ENCODE peak calls at places on chromosome 13, in seven cellular contexts. P, O, L, B, W, C and N are unnamed samples.

GRCh38 chr13:39326471-39326870 is 276.5 kb downstream of the LHFPL6 start:
- DNase-seq in P (no peak), O (no peak), L (no peak), B (no peak), W (no peak), C (no peak), N (no peak)

GRCh38 chr13:40595693-40596092 is 70.7 kb downstream of the FOXO1 start:
- DNase-seq in P (no peak), O (no peak), L (no peak), B (no peak), W (no peak), C (no peak), N (no peak)

GRCh38 chr13:29849071-29849541 is 1.3 kb downstream of the UBL3 start:
- DNase-seq in P (peak; percentile 69), O (no peak), L (no peak), B (no peak), W (no peak), C (peak; percentile 20), N (peak; percentile 31)

GRCh38 chr13:97658556-97658955 is 224.6 kb downstream of the RAP2A start:
- DNase-seq in P (no peak), O (no peak), L (no peak), B (no peak), W (no peak), C (no peak), N (no peak)

GRCh38 chr13:33932765-33933406 is 114.9 kb downstream of the RFC3 start:
- DNase-seq in P (no peak), O (no peak), L (no peak), B (no peak), W (no peak), C (no peak), N (no peak)

GRCh38 chr13:45512148-45512498 is 47.4 kb downstream of the COG3 start:
- DNase-seq in P (no peak), O (no peak), L (no peak), B (no peak), W (no peak), C (no peak), N (no peak)

GRCh38 chr13:110070046-110070445 is 236.9 kb downstream of the COL4A1 start:
- DNase-seq in P (no peak), O (no peak), L (no peak), B (no peak), W (no peak), C (peak; percentile 13), N (no peak)

GRCh38 chr13:39616087-39616694 is 13.2 kb upstream of the LHFPL6 start:
- DNase-seq in P (peak; percentile 62), O (no peak), L (no peak), B (peak; percentile 51), W (no peak), C (peak; percentile 90), N (peak; percentile 31)

GRCh38 chr13:101624981-101625380 is 172.5 kb downstream of the ITGBL1 start:
- DNase-seq in P (no peak), O (no peak), L (no peak), B (no peak), W (no peak), C (no peak), N (no peak)

GRCh38 chr13:60112771-60113170 is 51.0 kb downstream of the DIAPH3 start:
- DNase-seq in P (no peak), O (no peak), L (no peak), B (no peak), W (no peak), C (no peak), N (no peak)

GRCh38 chr13:107847406-107847805 is 367.9 kb downstream of the LIG4 start:
- DNase-seq in P (no peak), O (no peak), L (no peak), B (no peak), W (no peak), C (peak; percentile 60), N (no peak)

GRCh38 chr13:35690546-35690945 is 214.1 kb upstream of the MAB21L1 start:
- DNase-seq in P (no peak), O (no peak), L (no peak), B (no peak), W (no peak), C (no peak), N (no peak)

GRCh38 chr13:111626371-111627305 is 306.2 kb downstream of the TEX29 start:
- DNase-seq in P (no peak), O (no peak), L (no peak), B (no peak), W (no peak), C (no peak), N (no peak)

GRCh38 chr13:39037410-39037879 is 444 bp downstream of the PROSER1 start:
- DNase-seq in P (no peak), O (no peak), L (no peak), B (no peak), W (no peak), C (no peak), N (no peak)

GRCh38 chr13:47114030-47114429 is 217.2 kb upstream of the HTR2A start:
- DNase-seq in P (no peak), O (no peak), L (no peak), B (no peak), W (no peak), C (no peak), N (no peak)

GRCh38 chr13:95641961-95642621 is 2.4 kb downstream of the DZIP1 start:
- DNase-seq in P (no peak), O (peak; percentile 54), L (no peak), B (no peak), W (no peak), C (peak; percentile 87), N (peak; percentile 41)

GRCh38 chr13:110044521-110045200 is 258.3 kb upstream of the IRS2 start:
- DNase-seq in P (no peak), O (no peak), L (no peak), B (no peak), W (no peak), C (peak; percentile 44), N (no peak)

GRCh38 chr13:70568571-70568970 is 460.3 kb upstream of the KLHL1 start:
- DNase-seq in P (peak; percentile 32), O (no peak), L (no peak), B (peak; percentile 6), W (peak; percentile 27), C (peak; percentile 63), N (no peak)

GRCh38 chr13:23799945-23800344 is 89.3 kb downstream of the MIPEP start:
- DNase-seq in P (no peak), O (no peak), L (no peak), B (no peak), W (no peak), C (no peak), N (no peak)
- H3K27ac ChIP-seq in P (no peak overlapping the region), O (no peak overlapping the region), L (no peak overlapping the region), B (no peak overlapping the region), W (no peak overlapping the region), C (no peak overlapping the region), N (peak overlapping the region; percentile 39)

GRCh38 chr13:44211286-44211685 is 162.3 kb upstream of the SERP2 start:
- DNase-seq in P (no peak), O (no peak), L (no peak), B (no peak), W (no peak), C (no peak), N (no peak)
- TF ChIP-seq POLR2AphosphoS5 in P (no peak), O (no peak), L (no peak), B (no peak), W (no peak), C (no peak), N (peak; percentile 28)

DNA sequence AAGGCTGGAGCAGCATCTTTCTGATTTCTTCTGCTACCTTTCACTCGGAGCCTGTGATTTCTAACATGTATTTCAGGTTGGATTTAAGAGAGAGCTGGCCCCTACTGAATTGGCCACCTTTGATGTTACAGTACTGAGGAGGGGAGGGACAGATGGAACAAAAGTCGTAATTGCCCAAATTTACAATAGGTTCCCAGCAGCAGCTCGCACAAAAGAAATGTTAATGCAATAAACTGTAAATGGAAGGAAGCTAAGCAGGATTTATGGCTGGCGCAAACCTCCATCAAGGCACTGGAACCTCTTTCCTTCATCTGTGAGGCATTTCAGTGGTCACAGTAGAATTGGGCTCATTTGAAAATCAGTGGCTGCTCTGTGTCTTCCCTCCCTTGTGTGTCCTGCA is 192.5 kb downstream of the TM9SF2 start:
- DNase-seq in P (no peak), O (no peak), L (no peak), B (no peak), W (no peak), C (no peak), N (no peak)
- H3K27ac ChIP-seq in P (no peak overlapping the region), O (no peak overlapping the region), L (no peak overlapping the region), B (no peak overlapping the region), W (no peak overlapping the region), C (peak overlapping the region; percentile 6), N (no peak overlapping the region)

GRCh38 chr13:113561417-113562084 is 23.0 kb upstream of the TFDP1 start:
- DNase-seq in P (no peak), O (peak; percentile 7), L (peak; percentile 34), B (no peak), W (no peak), C (no peak), N (no peak)

GRCh38 chr13:113559061-113559460 is 25.5 kb upstream of the TFDP1 start:
- DNase-seq in P (no peak), O (peak; percentile 3), L (no peak), B (no peak), W (no peak), C (no peak), N (no peak)

GRCh38 chr13:113562085-113562749 is 22.3 kb upstream of the TFDP1 start:
- DNase-seq in P (peak; percentile 74), O (peak; percentile 45), L (peak; percentile 58), B (peak; percentile 58), W (no peak), C (peak; percentile 93), N (peak; percentile 52)

GRCh38 chr13:113559901-113560644 is 24.5 kb upstream of the TFDP1 start:
- DNase-seq in P (no peak), O (peak; percentile 8), L (peak; percentile 24), B (no peak), W (no peak), C (no peak), N (no peak)

GRCh38 chr13:113560645-113561416 is 23.7 kb upstream of the TFDP1 start:
- DNase-seq in P (no peak), O (peak; percentile 23), L (peak; percentile 14), B (no peak), W (no peak), C (no peak), N (no peak)
- TF ChIP-seq POLR2AphosphoS5 in P (no peak), O (no peak), L (no peak), B (no peak), W (no peak), C (no peak), N (no peak)